ENCODE peak calls at places on chromosomes 3 and 15, in six cellular contexts. F is Peyer's patch, L is sigmoid colon, Q is GM23248, M is prostate gland, T is ovary. J is an unnamed sample.

GRCh38 chr15:36117394-36117793 is 462.0 kb upstream of the CDIN1 start:
- DNase-seq in T (no peak), Q (no peak), F (no peak), M (no peak), L (no peak), J (no peak)

GRCh38 chr3:10379161-10379560 is 58.2 kb upstream of the SEC13 start:
- DNase-seq in L (no peak), M (no peak), F (no peak), Q (no peak), T (no peak), J (no peak)

GRCh38 chr15:85582719-85583089 is 202.3 kb downstream of the AKAP13 start:
- DNase-seq in T (peak; percentile 55), L (peak; percentile 77), F (peak; percentile 92), M (no peak), Q (peak; percentile 66), J (no peak)

GRCh38 chr3:159032311-159032710 is 230.5 kb downstream of the MFSD1 start:
- DNase-seq in T (no peak), L (no peak), Q (peak; percentile 55), M (no peak), F (no peak), J (no peak)

GRCh38 chr3:157767602-157768001 is 264.4 kb upstream of the VEPH1 start:
- DNase-seq in Q (no peak), M (no peak), L (no peak), T (no peak), F (no peak), J (no peak)

GRCh38 chr3:11803977-11804903 is 42.4 kb downstream of the TAMM41 start:
- DNase-seq in L (no peak), M (peak; percentile 25), Q (peak; percentile 79), T (no peak), F (peak; percentile 60), J (no peak)

GRCh38 chr3:184345678-184346144 is 8.3 kb downstream of the FAM131A start:
- DNase-seq in F (peak; percentile 90), T (no peak), Q (peak; percentile 90), L (no peak), M (peak; percentile 73), J (no peak)

GRCh38 chr3:123370819-123371218 is 78.1 kb downstream of the ADCY5 start:
- DNase-seq in F (no peak), L (peak; percentile 88), T (no peak), Q (no peak), M (no peak), J (no peak)

GRCh38 chr3:102079809-102080197 is 230.5 kb downstream of the NFKBIZ start:
- DNase-seq in T (no peak), M (no peak), F (no peak), Q (no peak), L (no peak), J (no peak)

GRCh38 chr15:52657338-52657737 is 21.9 kb downstream of the ATOSA start:
- DNase-seq in L (no peak), T (no peak), F (no peak), M (no peak), Q (peak; percentile 93), J (no peak)

GRCh38 chr3:104349836-104350235 is 1016.9 kb upstream of the ALCAM start:
- DNase-seq in Q (no peak), M (no peak), F (no peak), T (no peak), L (no peak), J (no peak)

GRCh38 chr3:54237109-54237508 is 114.8 kb downstream of the CACNA2D3 start:
- DNase-seq in Q (no peak), T (no peak), F (no peak), L (no peak), M (no peak), J (no peak)

DNA sequence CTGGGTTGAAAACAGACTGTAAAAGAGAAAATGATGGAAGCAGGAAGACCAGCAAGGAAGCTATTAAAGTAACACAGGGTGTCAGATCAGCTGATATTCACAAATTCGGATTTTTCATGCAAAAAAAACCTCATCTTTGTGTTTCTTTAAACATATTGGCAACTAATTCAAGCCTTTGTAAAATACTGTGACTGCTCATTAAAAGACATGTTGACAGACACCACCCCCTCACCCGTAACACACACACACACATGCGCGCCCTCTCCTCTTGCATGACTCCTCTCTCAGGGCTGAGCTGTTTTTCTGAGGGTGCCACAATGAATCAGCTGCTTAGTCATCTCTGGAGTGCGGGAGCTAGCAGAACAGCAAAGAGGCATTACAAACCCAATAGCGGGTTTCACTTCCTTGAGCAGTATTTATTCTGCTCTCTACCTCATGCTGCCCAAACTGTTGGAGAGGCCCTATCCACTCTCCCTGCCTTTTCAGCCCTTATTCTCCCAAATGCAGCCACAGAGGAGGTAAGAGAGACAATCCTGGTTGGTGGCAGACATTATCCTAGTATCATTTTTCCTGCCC is 35.8 kb upstream of the CCDC80 start:
- DNase-seq in Q (peak; percentile 99), T (peak; percentile 43), M (no peak), F (peak; percentile 85), L (peak; percentile 77), J (no peak)
- H3K4me1 ChIP-seq in Q (peaks cover 66% of the 10 kb centered on the region), T (peaks cover 1% of the 10 kb centered on the region), M (no peaks in the 10 kb centered on the region), F (no peaks in the 10 kb centered on the region), L (peaks cover 24% of the 10 kb centered on the region), J (no peaks in the 10 kb centered on the region)

GRCh38 chr3:187935623-187936156 is 190.4 kb upstream of the BCL6 start:
- DNase-seq in Q (no peak), M (no peak), T (no peak), L (no peak), F (peak; percentile 77), J (no peak)
- H3K4me3 ChIP-seq in Q (no peak overlapping the region), M (no peak overlapping the region), T (no peak overlapping the region), L (no peak overlapping the region), F (no peak overlapping the region), J (no peak overlapping the region)

GRCh38 chr3:66401578-66402382 is 99.0 kb downstream of the LRIG1 start:
- DNase-seq in Q (no peak), T (no peak), F (no peak), L (peak; percentile 69), M (no peak), J (no peak)
- H3K36me3 ChIP-seq in Q (no peaks in the 10 kb centered on the region), T (no peaks in the 10 kb centered on the region), F (peaks cover 79% of the 10 kb centered on the region), L (peaks cover 4% of the 10 kb centered on the region), M (peaks cover 10% of the 10 kb centered on the region), J (no peaks in the 10 kb centered on the region)

DNA sequence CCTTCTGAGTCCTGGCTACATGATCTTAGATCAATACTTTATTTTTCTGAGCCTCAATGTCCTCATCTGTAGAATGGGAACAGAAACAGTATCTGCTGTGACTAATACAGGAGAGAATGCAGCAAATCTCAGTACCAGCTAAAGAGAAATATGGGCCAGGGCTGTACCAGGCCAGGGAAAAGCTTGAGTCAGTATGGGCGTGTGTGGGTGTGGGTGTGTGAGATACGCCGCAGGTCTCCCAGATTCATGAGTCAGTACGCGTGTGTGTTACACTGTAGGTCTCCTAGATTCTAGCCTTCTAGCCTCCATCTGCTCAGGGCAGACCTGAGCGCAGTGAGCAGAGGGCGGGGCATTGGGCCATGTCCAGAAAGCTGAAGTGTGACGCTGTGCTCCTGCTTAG is 15.2 kb downstream of the GNAI2 start:
- DNase-seq in L (no peak), T (no peak), F (peak; percentile 66), Q (peak; percentile 96), M (no peak), J (no peak)
- H3K4me1 ChIP-seq in L (peaks cover 64% of the 10 kb centered on the region), T (peaks cover 21% of the 10 kb centered on the region), F (peaks cover 82% of the 10 kb centered on the region), Q (peaks cover 37% of the 10 kb centered on the region), M (peaks cover 4% of the 10 kb centered on the region), J (no peaks in the 10 kb centered on the region)

GRCh38 chr15:38259134-38259533 is 6.5 kb downstream of the SPRED1 start:
- DNase-seq in T (no peak), M (no peak), F (no peak), Q (no peak), L (no peak), J (no peak)

GRCh38 chr15:38260077-38260476 is 7.4 kb downstream of the SPRED1 start:
- DNase-seq in F (no peak), Q (peak; percentile 38), T (no peak), M (no peak), L (no peak), J (no peak)

GRCh38 chr15:38254065-38254883 is 1.6 kb downstream of the SPRED1 start:
- DNase-seq in F (peak; percentile 84), T (peak; percentile 22), Q (peak; percentile 77), L (peak; percentile 68), M (peak; percentile 82), J (no peak)

GRCh38 chr15:38255690-38256089 is 3.1 kb downstream of the SPRED1 start:
- DNase-seq in M (no peak), T (no peak), F (no peak), L (no peak), Q (peak; percentile 40), J (no peak)

GRCh38 chr15:38257676-38258075 is 5.0 kb downstream of the SPRED1 start:
- DNase-seq in L (no peak), M (no peak), Q (no peak), T (no peak), F (no peak), J (no peak)
- H3K4me3 ChIP-seq in L (no peak overlapping the region), M (no peak overlapping the region), Q (peak overlapping the region; percentile 86), T (no peak overlapping the region), F (no peak overlapping the region), J (no peak overlapping the region)